ENCODE peak calls at places on chromosomes 7 and 10, in five cellular contexts. S is left lung; E is colonic mucosa; A is CD8-positive, alpha-beta memory T cell; P is mammary epithelial cell. H is an unnamed sample.

GRCh38 chr7:29284586-29285450 is 90.2 kb downstream of the CHN2 start:
- DNase-seq in E (no peak), A (no peak), S (no peak), P (no peak), H (no peak)

GRCh38 chr7:73809454-73810090 is 21.2 kb upstream of the CLDN4 start:
- DNase-seq in P (no peak), S (no peak), A (no peak), E (peak; percentile 87), H (no peak)

GRCh38 chr10:122163182-122164027 is 107.7 kb upstream of the BTBD16 start:
- DNase-seq in E (no peak), P (no peak), S (peak; percentile 74), A (no peak), H (peak; percentile 20)

GRCh38 chr7:30057741-30058140 is 29.5 kb downstream of the PLEKHA8 start:
- DNase-seq in S (no peak), E (no peak), A (no peak), P (no peak), H (no peak)

GRCh38 chr10:86400705-86401587 is 34.4 kb upstream of the GRID1 start:
- DNase-seq in A (peak; percentile 48), P (peak; percentile 25), S (peak; percentile 83), E (peak; percentile 52), H (no peak)

GRCh38 chr7:83832009-83832408 is 183.1 kb upstream of the SEMA3E start:
- DNase-seq in P (no peak), S (no peak), E (no peak), A (no peak), H (no peak)

GRCh38 chr7:14902589-14902963 is at the start of gene DGKB:
- DNase-seq in E (no peak), A (no peak), P (no peak), S (no peak), H (peak; percentile 23)

GRCh38 chr10:112189465-112189864 is 5.9 kb upstream of the GPAM start:
- DNase-seq in A (no peak), P (no peak), S (no peak), E (no peak), H (no peak)

GRCh38 chr10:52542891-52543290 is 228.8 kb downstream of the DKK1 start:
- DNase-seq in A (no peak), P (no peak), S (no peak), E (no peak), H (no peak)

GRCh38 chr7:114930829-114931655 is 9.1 kb downstream of the MDFIC start:
- DNase-seq in S (no peak), P (peak; percentile 56), E (no peak), A (no peak), H (no peak)

GRCh38 chr7:117827861-117828260 is 45.4 kb downstream of the CTTNBP2 start:
- DNase-seq in E (no peak), A (no peak), S (no peak), P (peak; percentile 57), H (peak; percentile 49)

GRCh38 chr7:100865372-100865911 is 1.7 kb upstream of the TRIP6 start:
- DNase-seq in E (no peak), S (no peak), A (no peak), P (peak; percentile 98), H (peak; percentile 23)

GRCh38 chr7:77537595-77538185 is 595 bp downstream of the PTPN12 start:
- DNase-seq in P (no peak), A (peak; percentile 9), S (peak; percentile 88), E (peak; percentile 44), H (peak; percentile 32)

GRCh38 chr10:58064714-58065528 is 202.8 kb downstream of the IPMK start:
- DNase-seq in P (peak; percentile 43), S (no peak), A (no peak), E (peak; percentile 45), H (no peak)

GRCh38 chr10:112475565-112476233 is 28.7 kb downstream of the VTI1A start:
- DNase-seq in S (no peak), P (no peak), A (no peak), E (no peak), H (no peak)

GRCh38 chr10:29257106-29257783 is 31.6 kb upstream of the LYZL1 start:
- DNase-seq in P (peak; percentile 40), A (no peak), S (no peak), E (no peak), H (peak; percentile 84)

GRCh38 chr10:794382-794956 is 105.0 kb upstream of the DIP2C start:
- DNase-seq in P (no peak), S (no peak), A (no peak), E (no peak), H (no peak)

GRCh38 chr7:152495867-152496266 is 60.1 kb upstream of the KMT2C start:
- DNase-seq in P (no peak), E (no peak), S (no peak), A (no peak), H (no peak)

GRCh38 chr7:30596043-30596641 is 1.5 kb downstream of the GARS1 start:
- DNase-seq in E (peak; percentile 51), S (no peak), P (peak; percentile 33), A (no peak), H (peak; percentile 9)

GRCh38 chr7:147595076-147595475 is 995.5 kb upstream of the C7orf33 start:
- DNase-seq in S (no peak), A (no peak), P (no peak), E (no peak), H (no peak)

GRCh38 chr7:132066776-132067175 is 509.5 kb downstream of the PLXNA4 start:
- DNase-seq in P (no peak), E (peak; percentile 28), A (no peak), S (no peak), H (peak; percentile 77)

GRCh38 chr7:76262683-76263402 is 39.6 kb upstream of the HSPB1 start:
- DNase-seq in P (peak; percentile 48), S (no peak), A (no peak), E (peak; percentile 55), H (peak; percentile 46)

GRCh38 chr7:92092210-92092609 is 42.1 kb downstream of the CYP51A1 start:
- DNase-seq in P (no peak), S (no peak), E (no peak), A (no peak), H (no peak)

GRCh38 chr10:15231403-15231802 is 62.9 kb upstream of the NMT2 start:
- DNase-seq in S (no peak), P (no peak), A (no peak), E (no peak), H (no peak)

GRCh38 chr10:62880162-62880561 is 64.0 kb upstream of the EGR2 start:
- DNase-seq in S (no peak), P (peak; percentile 92), A (no peak), E (no peak), H (no peak)

GRCh38 chr7:43044521-43044920 is 67.9 kb upstream of the HECW1 start:
- DNase-seq in E (no peak), P (no peak), A (no peak), S (no peak), H (no peak)

GRCh38 chr10:45421231-45422097 is 47.4 kb downstream of the ALOX5 start:
- DNase-seq in A (no peak), S (peak; percentile 60), E (no peak), P (no peak), H (no peak)

GRCh38 chr10:26621889-26622681 is 75.4 kb upstream of the PDSS1 start:
- DNase-seq in S (peak; percentile 91), A (no peak), P (peak; percentile 43), E (peak; percentile 47), H (peak; percentile 37)

GRCh38 chr7:12721286-12721830 is 33.9 kb downstream of the ARL4A start:
- DNase-seq in S (no peak), E (no peak), A (no peak), P (no peak), H (no peak)

GRCh38 chr10:106772957-106773356 is 391.5 kb downstream of the SORCS1 start:
- DNase-seq in E (no peak), A (no peak), S (no peak), P (no peak), H (no peak)

GRCh38 chr7:128074336-128074735 is 43.1 kb upstream of the LRRC4 start:
- DNase-seq in A (no peak), S (no peak), P (no peak), E (no peak), H (no peak)

GRCh38 chr7:128071801-128072200 is 40.6 kb upstream of the LRRC4 start:
- DNase-seq in S (no peak), P (no peak), E (no peak), A (no peak), H (no peak)

GRCh38 chr7:128074736-128075135 is 43.5 kb upstream of the LRRC4 start:
- DNase-seq in E (no peak), P (no peak), A (no peak), S (no peak), H (no peak)

GRCh38 chr7:128075536-128076095 is 44.4 kb upstream of the LRRC4 start:
- DNase-seq in P (no peak), A (no peak), S (no peak), E (no peak), H (no peak)

DNA sequence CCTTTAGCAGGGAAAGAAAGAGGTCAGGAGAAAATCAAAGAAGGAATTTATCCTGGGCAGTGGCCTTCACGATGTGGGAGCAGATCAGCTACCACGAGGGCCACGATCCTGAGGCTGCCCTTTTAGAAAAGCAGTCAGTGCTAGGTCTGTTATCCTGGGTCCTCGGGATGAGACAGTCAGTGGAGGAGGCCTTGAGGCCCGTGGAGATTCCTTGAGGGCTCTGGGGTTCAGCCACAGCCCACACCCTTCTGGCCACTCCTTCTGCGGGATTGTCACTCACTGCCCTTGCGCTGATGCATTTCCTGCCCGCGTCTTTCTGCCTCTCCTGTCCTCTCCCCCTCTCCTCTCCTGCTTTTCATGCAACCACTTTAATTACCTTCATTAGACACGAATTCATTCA is 42.4 kb upstream of the LRRC4 start:
- DNase-seq in P (no peak), E (no peak), S (no peak), A (no peak), H (no peak)
- H3K27me3 ChIP-seq in P (no peaks in the 10 kb centered on the region), E (no peaks in the 10 kb centered on the region), S (no peaks in the 10 kb centered on the region), A (no peaks in the 10 kb centered on the region), H (no peaks in the 10 kb centered on the region)

GRCh38 chr10:119540038-119540437 is 2.5 kb downstream of the RGS10 start:
- DNase-seq in P (no peak), A (no peak), E (no peak), S (no peak), H (no peak)
- H3K4me3 ChIP-seq in P (no peak overlapping the region), A (peak overlapping the region; percentile 76), E (no peak overlapping the region), S (no peak overlapping the region), H (no peak overlapping the region)

GRCh38 chr7:130566168-130566897 is 74.4 kb downstream of the MEST start:
- DNase-seq in E (no peak), A (no peak), S (peak; percentile 27), P (no peak), H (no peak)
- H3K9me3 ChIP-seq in E (no peaks in the 10 kb centered on the region), A (peaks cover 3% of the 10 kb centered on the region), S (peaks cover 40% of the 10 kb centered on the region), P (peaks cover 2% of the 10 kb centered on the region), H (no peaks in the 10 kb centered on the region)

GRCh38 chr7:26372738-26373137 is 81.1 kb downstream of the SNX10 start:
- DNase-seq in P (no peak), E (no peak), S (no peak), A (no peak), H (no peak)

GRCh38 chr7:26375604-26376207 is 84.0 kb downstream of the SNX10 start:
- DNase-seq in P (no peak), E (no peak), A (no peak), S (no peak), H (no peak)

GRCh38 chr7:26374665-26375373 is 83.2 kb downstream of the SNX10 start:
- DNase-seq in P (no peak), E (no peak), S (no peak), A (no peak), H (no peak)

GRCh38 chr7:26369519-26370385 is 78.1 kb downstream of the SNX10 start:
- DNase-seq in A (no peak), P (peak; percentile 39), S (no peak), E (peak; percentile 62), H (no peak)

GRCh38 chr7:26372211-26372610 is 80.5 kb downstream of the SNX10 start:
- DNase-seq in E (no peak), S (no peak), A (no peak), P (no peak), H (no peak)
- H3K27me3 ChIP-seq in E (no peaks in the 10 kb centered on the region), S (peaks cover 35% of the 10 kb centered on the region), A (peaks cover 7% of the 10 kb centered on the region), P (peaks cover 2% of the 10 kb centered on the region), H (peaks cover 57% of the 10 kb centered on the region)